ENCODE peak calls at places on chromosomes 6 and 20, in eight cellular contexts. V is A549, L is vagina, X is GM12878, Y is Peyer's patch, E is adrenal gland, B is tibial nerve, Q is uterus. F is an unnamed sample.

GRCh38 chr6:7172605-7173185 is 64.9 kb downstream of the RREB1 start:
- DNase-seq in Y (no peak), V (no peak), X (no peak), Q (no peak), B (no peak), E (no peak), L (no peak), F (no peak)

GRCh38 chr6:44705611-44706010 is 318.1 kb downstream of the CDC5L start:
- DNase-seq in E (no peak), V (no peak), L (no peak), Q (no peak), B (no peak), X (no peak), Y (no peak), F (no peak)

GRCh38 chr6:88493717-88494116 is 327.6 kb upstream of the CNR1 start:
- DNase-seq in X (peak), Y (no peak), Q (no peak), L (no peak), E (no peak), B (no peak), V (no peak), F (no peak)

GRCh38 chr6:37029249-37029959 is 23.9 kb downstream of the FGD2 start:
- DNase-seq in Q (peak), B (no peak), L (no peak), X (no peak), Y (peak), E (peak), V (peak), F (no peak)

GRCh38 chr6:100818066-100818465 is 63.1 kb downstream of the ASCC3 start:
- DNase-seq in Y (no peak), B (no peak), L (no peak), V (no peak), X (no peak), Q (no peak), E (no peak), F (no peak)

GRCh38 chr6:137570307-137570832 is 76.2 kb upstream of the OLIG3 start:
- DNase-seq in X (no peak), Q (no peak), B (no peak), Y (no peak), E (no peak), L (no peak), V (no peak), F (peak)

GRCh38 chr6:71527831-71528377 is 239.3 kb downstream of the OGFRL1 start:
- DNase-seq in Q (no peak), X (no peak), Y (no peak), V (no peak), B (no peak), E (no peak), L (no peak), F (no peak)

GRCh38 chr6:151916680-151917164 is 109.2 kb downstream of the ESR1 start:
- DNase-seq in V (no peak), Y (no peak), X (no peak), L (no peak), E (no peak), B (no peak), Q (no peak), F (no peak)

GRCh38 chr6:10627800-10628199 is 66.6 kb downstream of the C6orf52 start:
- DNase-seq in Q (no peak), E (no peak), X (no peak), B (no peak), V (no peak), L (no peak), Y (no peak), F (no peak)

GRCh38 chr20:33862709-33863403 is 51.7 kb downstream of the CHMP4B start:
- DNase-seq in L (no peak), E (peak), Q (peak), X (no peak), Y (peak), B (no peak), V (peak), F (peak)

GRCh38 chr6:117496383-117496990 is 14.0 kb downstream of the DCBLD1 start:
- DNase-seq in B (no peak), X (no peak), V (no peak), E (no peak), Q (no peak), L (no peak), Y (no peak), F (no peak)

GRCh38 chr6:45791600-45792168 is 224.0 kb downstream of the CLIC5 start:
- DNase-seq in E (no peak), V (no peak), Q (no peak), B (no peak), X (no peak), Y (no peak), L (no peak), F (no peak)

GRCh38 chr6:54614499-54615195 is 231.9 kb upstream of the FAM83B start:
- DNase-seq in Y (no peak), E (no peak), B (no peak), L (no peak), X (no peak), V (no peak), Q (no peak), F (no peak)

DNA sequence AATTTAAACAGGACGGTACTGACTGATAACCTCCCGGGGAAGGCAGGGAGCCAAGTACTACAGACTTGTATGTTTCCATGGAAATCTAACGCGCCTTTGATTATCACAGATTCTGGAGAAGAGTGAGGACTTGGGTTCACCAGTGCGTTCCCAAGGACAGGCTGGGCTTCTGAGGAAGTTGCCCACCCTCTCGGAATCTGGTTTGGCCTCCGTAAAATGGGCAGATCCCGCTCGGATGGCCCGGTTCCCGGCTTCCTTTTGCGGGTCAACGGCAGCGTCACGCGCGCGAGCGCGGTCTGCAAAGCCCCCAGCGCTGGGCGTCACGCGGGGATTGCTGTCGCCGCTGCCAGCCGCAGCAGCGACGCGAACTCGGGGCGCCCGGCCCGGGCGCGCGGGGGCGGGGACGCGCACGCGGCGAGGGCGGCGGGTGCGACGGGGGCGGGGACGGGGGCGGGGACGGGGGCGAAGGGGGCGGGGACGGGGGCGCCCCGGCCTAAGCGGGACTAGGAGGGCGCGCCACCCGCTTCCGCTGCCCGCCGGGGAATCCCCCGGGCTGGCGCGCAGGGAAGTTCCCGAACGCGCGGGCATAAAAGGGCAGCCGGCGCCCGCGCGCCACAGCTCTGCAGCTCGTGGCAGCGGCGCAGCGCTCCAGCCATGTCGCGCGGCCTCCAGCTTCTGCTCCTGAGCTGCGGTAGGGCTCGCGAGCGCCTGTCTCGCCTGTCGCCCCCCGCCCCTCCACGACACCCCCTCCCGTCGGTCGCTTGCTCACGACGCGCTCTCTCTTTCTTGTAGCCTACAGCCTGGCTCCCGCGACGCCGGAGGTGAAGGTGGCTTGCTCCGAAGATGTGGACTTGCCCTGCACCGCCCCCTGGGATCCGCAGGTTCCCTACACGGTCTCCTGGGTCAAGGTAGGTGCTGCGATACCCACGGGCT is at the start of gene CD83:
- DNase-seq in X (no peak), Q (peak), L (no peak), Y (peak), E (peak), B (no peak), V (peak), F (peak)
- TF ChIP-seq POLR2A in X (peak), Q (no peak), L (no peak), Y (no peak), E (peak), B (no peak), V (no peak), F (peak)

DNA sequence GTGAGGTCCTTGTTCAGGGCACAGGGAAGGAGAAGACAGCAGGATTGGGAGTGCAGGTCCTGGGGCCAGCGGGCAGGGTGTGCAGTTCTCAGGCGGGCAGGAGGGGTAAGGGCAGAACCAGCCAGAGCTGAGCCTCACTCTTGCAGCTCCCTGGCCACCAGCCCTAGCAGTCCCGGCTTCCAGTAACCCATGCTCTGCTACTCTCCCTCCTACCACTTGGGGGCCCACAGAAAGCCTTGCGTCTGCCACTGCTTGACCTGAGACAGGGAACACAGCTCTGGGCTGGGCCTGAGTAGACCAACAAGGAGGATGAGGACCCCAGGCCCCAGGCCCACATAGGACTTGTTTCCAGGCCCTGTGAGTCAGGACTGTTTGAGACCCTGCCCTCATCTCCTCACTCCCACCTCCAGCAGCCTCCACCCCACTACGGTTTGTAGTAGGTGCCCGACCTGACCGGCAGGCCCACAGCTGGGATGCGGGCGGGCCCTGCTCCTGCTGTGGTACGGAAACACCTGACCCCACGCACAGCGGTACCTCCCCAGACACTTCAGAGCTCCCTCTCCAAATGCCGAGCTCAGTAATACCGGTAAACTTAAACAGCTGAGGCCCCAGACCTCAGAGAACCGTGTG is 39.2 kb downstream of the KCNK5 start:
- DNase-seq in V (peak), Y (peak), E (peak), X (no peak), L (no peak), B (no peak), Q (no peak), F (no peak)
- TF ChIP-seq CTCF in V (no peak), Y (peak), E (peak), X (peak), L (no peak), B (peak), Q (no peak), F (no peak)

GRCh38 chr6:144284753-144285547 is at the start of gene UTRN:
- DNase-seq in B (peak), Q (peak), Y (peak), X (no peak), V (peak), L (no peak), E (peak), F (peak)
- TF ChIP-seq POLR2A in B (peak), Q (peak), Y (peak), X (no peak), V (no peak), L (no peak), E (peak), F (peak)

GRCh38 chr6:563863-564262 is 93.0 kb downstream of the HUS1B start:
- DNase-seq in L (no peak), V (no peak), B (no peak), X (no peak), Y (no peak), E (no peak), Q (no peak), F (no peak)

GRCh38 chr6:562052-562676 is 94.7 kb downstream of the HUS1B start:
- DNase-seq in Q (no peak), Y (no peak), X (no peak), V (no peak), E (no peak), B (no peak), L (no peak), F (no peak)

GRCh38 chr6:558959-559358 is 97.9 kb downstream of the HUS1B start:
- DNase-seq in Q (no peak), E (peak), Y (no peak), X (no peak), L (no peak), B (no peak), V (no peak), F (no peak)

GRCh38 chr6:558089-558488 is 98.8 kb downstream of the HUS1B start:
- DNase-seq in Q (no peak), B (no peak), V (no peak), Y (no peak), L (no peak), E (no peak), X (no peak), F (no peak)
- TF ChIP-seq CTCF in Q (no peak), B (peak), V (peak), Y (no peak), L (no peak), E (no peak), X (no peak), F (no peak)

GRCh38 chr6:3001146-3001772 is 1.6 kb downstream of the NQO2 start:
- DNase-seq in X (no peak), E (no peak), L (no peak), Q (no peak), V (no peak), B (no peak), Y (no peak), F (no peak)

GRCh38 chr6:3001773-3002293 is 2.1 kb downstream of the NQO2 start:
- DNase-seq in Q (no peak), E (peak), B (no peak), Y (no peak), X (no peak), V (peak), L (no peak), F (no peak)

GRCh38 chr6:2999005-2999620 is 581 bp upstream of the NQO2 start:
- DNase-seq in X (no peak), Q (no peak), V (no peak), L (no peak), E (peak), B (peak), Y (peak), F (no peak)

GRCh38 chr6:3005077-3005476 is 5.4 kb downstream of the NQO2 start:
- DNase-seq in B (no peak), L (no peak), E (no peak), Q (no peak), Y (no peak), X (no peak), V (no peak), F (no peak)

DNA sequence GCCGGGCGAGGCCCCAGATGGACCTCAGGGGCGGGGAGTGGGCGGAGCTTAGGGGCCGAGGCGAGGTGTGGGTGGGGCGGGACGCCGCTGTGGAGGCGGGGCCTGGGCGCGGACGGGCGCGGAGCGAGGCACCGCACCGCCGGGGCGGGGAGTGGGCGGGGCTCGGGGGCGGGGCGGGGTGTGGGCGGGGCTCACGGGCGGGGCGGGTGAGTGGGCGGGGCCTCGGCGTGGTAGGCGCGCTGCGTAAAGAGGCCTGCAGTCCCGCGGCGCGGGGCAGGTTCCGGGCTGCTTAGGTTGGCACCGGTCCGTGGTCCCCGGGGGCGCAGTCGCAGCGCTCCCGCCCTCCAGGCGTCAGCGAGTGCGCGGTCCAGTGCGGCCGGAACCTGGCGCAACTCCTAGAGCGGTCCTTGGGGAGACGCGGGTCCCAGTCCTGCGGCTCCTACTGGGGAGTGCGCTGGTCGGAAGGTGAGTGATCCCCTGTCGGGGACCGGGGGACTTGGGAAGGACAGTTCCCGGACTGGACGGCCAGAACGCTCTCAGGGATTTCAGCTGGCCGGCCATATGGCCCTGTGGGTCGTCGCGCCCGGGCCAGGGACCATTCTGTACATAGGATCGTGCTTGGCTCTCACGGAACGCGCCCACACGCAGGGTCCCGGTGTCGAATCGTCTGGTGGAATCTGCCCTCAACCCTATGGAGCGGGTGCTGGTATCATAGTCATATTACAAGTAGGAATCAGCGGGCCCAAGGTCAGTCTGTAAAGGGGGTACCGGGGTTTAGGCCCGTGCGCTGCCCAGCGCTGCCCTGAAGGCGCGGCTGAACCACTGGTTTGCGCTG is at the start of gene NQO2:
- DNase-seq in E (peak), L (no peak), X (peak), V (peak), Y (peak), Q (peak), B (peak), F (peak)
- TF ChIP-seq POLR2A in E (peak), L (peak), X (peak), V (peak), Y (peak), Q (peak), B (peak), F (peak)

DNA sequence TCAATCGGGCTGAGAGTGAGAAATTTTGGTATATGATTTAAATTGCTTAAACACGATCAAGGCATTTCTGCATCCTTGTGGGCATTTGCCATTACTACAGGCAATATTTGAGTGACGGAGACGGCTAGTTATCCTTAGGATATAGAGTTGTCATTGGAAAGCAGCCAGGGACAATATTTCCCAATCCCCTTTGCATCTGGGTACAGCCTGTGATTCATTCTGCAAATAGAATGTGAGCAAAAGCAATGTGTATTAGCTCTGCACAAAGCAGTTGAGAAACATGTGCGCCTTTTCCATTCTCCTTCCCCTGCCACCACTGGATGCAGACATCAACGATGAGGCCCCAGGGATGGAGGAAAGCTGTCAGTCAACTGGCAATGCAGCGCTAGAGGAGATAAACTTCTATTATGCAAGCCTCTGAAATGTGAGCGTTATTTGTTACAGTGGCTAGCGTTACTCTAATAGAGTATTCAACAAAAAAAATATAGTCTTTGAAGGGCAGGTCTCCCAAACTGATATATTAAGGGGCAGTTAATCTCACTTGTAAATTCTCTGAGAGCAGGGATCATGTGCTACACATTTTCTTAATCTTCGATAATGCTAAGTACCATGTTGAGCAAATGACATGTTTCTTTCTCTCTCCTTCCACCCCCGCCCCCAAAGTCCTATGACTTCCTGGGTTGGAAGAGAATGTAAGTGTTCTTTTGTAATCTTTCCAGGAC is 37.1 kb upstream of the NCOA3 start:
- DNase-seq in Q (no peak), B (peak), V (peak), L (no peak), Y (peak), E (peak), X (no peak), F (peak)
- TF ChIP-seq CTCF in Q (no peak), B (no peak), V (no peak), L (no peak), Y (peak), E (peak), X (no peak), F (peak)

GRCh38 chr20:37529214-37529967 is 1.7 kb upstream of the BLCAP start:
- DNase-seq in Y (peak), B (no peak), Q (no peak), V (no peak), X (no peak), L (no peak), E (no peak), F (no peak)
- TF ChIP-seq POLR2A in Y (no peak), B (no peak), Q (no peak), V (no peak), X (no peak), L (no peak), E (no peak), F (no peak)

DNA sequence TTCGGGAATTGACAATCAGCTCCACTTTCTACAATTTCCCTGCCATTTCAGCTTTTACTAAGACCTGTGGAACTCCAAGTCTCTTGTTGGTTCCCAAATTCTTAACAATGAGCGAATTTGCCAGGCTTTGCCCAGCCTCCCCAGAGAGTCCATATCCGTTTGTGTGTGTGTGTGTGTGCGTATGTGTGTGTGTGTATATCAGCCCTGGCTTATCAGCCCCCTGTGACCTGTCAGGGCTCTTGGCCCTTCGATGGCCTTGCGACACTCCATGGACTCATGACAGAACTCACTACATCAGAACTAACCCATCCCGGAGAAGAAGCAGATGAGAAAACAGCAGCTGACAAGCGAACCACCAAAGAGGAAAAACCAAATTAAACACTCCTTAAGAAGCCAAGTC is 523.8 kb downstream of the CD83 start:
- DNase-seq in X (no peak), E (no peak), Q (no peak), V (no peak), B (no peak), L (no peak), Y (no peak), F (no peak)
- TF ChIP-seq CTCF in X (no peak), E (no peak), Q (no peak), V (no peak), B (no peak), L (no peak), Y (no peak), F (no peak)